ENCODE peak calls at places on chromosomes 5 and 9, in nine cellular contexts. Q is lower lobe of right lung; D is head of caudate nucleus; H is LoVo; X is GF-D8; N is substantia nigra; F is skeletal muscle cell; R is NCI-H748 treated with DMSO at 0.1 percent for 48 hours; J is stimulated activated CD8-positive, alpha-beta memory T cell treated with anti-CD3 and anti-CD28 coated beads, Interleukin-15, amount 100 ng/mL, for 1 hour. Z is an unnamed sample.

GRCh38 chr5:84274585-84275468 is 109.9 kb downstream of the EDIL3 start:
- DNase-seq in Q (no peak), D (peak), H (peak), X (no peak), N (peak), F (peak), R (peak), J (no peak), Z (peak)

GRCh38 chr9:27441741-27442070 is 82.4 kb upstream of the IFNK start:
- DNase-seq in Q (no peak), D (no peak), H (no peak), X (no peak), N (no peak), F (no peak), R (no peak), J (no peak), Z (no peak)

GRCh38 chr9:129887210-129888084 is 52.2 kb downstream of the USP20 start:
- DNase-seq in Q (no peak), D (peak), H (no peak), X (peak), N (no peak), F (peak), R (no peak), J (no peak), Z (peak)

GRCh38 chr9:101999441-101999840 is 261.0 kb upstream of the GRIN3A start:
- DNase-seq in Q (no peak), D (no peak), H (no peak), X (no peak), N (no peak), F (no peak), R (peak), J (no peak), Z (no peak)

GRCh38 chr9:72363908-72364678 is 915 bp downstream of the ZFAND5 start:
- DNase-seq in Q (peak), D (peak), H (no peak), X (peak), N (peak), F (no peak), R (no peak), J (peak), Z (peak)

GRCh38 chr9:87122947-87123685 is 175.8 kb upstream of the GAS1 start:
- DNase-seq in Q (no peak), D (no peak), H (no peak), X (no peak), N (no peak), F (peak), R (no peak), J (no peak), Z (peak)

GRCh38 chr5:142894749-142895148 is 124.6 kb downstream of the ARHGAP26 start:
- DNase-seq in Q (no peak), D (no peak), H (no peak), X (no peak), N (no peak), F (peak), R (no peak), J (no peak), Z (peak)

GRCh38 chr5:41345295-41345694 is 132.0 kb upstream of the C6 start:
- DNase-seq in Q (no peak), D (no peak), H (no peak), X (no peak), N (no peak), F (no peak), R (no peak), J (no peak), Z (peak)

GRCh38 chr9:93612796-93613154 is 36.4 kb downstream of the PHF2 start:
- DNase-seq in Q (no peak), D (no peak), H (no peak), X (no peak), N (no peak), F (no peak), R (no peak), J (no peak), Z (no peak)

GRCh38 chr5:117803533-117803932 is 1184.8 kb downstream of the DTWD2 start:
- DNase-seq in Q (no peak), D (no peak), H (no peak), X (no peak), N (no peak), F (no peak), R (no peak), J (no peak), Z (peak)

GRCh38 chr9:37730256-37730655 is 23.3 kb upstream of the TRMT10B start:
- DNase-seq in Q (no peak), D (no peak), H (no peak), X (no peak), N (no peak), F (no peak), R (no peak), J (no peak), Z (no peak)

GRCh38 chr5:14595189-14595588 is 13.6 kb downstream of the OTULINL start:
- DNase-seq in Q (no peak), D (no peak), H (no peak), X (peak), N (no peak), F (no peak), R (no peak), J (no peak), Z (no peak)

GRCh38 chr5:135173662-135174290 is 139.7 kb upstream of the PITX1 start:
- DNase-seq in Q (no peak), D (no peak), H (no peak), X (no peak), N (no peak), F (no peak), R (no peak), J (no peak), Z (no peak)

GRCh38 chr9:130078547-130078946 is 24.8 kb downstream of the GPR107 start:
- DNase-seq in Q (no peak), D (peak), H (no peak), X (no peak), N (peak), F (no peak), R (no peak), J (no peak), Z (no peak)

GRCh38 chr9:4489562-4489918 is 728 bp upstream of the SLC1A1 start:
- DNase-seq in Q (no peak), D (no peak), H (no peak), X (no peak), N (no peak), F (no peak), R (peak), J (no peak), Z (peak)

GRCh38 chr9:18658764-18659705 is 185.1 kb downstream of the ADAMTSL1 start:
- DNase-seq in Q (no peak), D (no peak), H (no peak), X (no peak), N (no peak), F (no peak), R (no peak), J (no peak), Z (peak)

GRCh38 chr5:149439899-149440655 is 61.0 kb upstream of the IL17B start:
- DNase-seq in Q (no peak), D (peak), H (peak), X (no peak), N (no peak), F (no peak), R (no peak), J (no peak), Z (peak)

GRCh38 chr9:112020680-112021596 is 124.3 kb downstream of the UGCG start:
- DNase-seq in Q (no peak), D (no peak), H (peak), X (no peak), N (no peak), F (no peak), R (no peak), J (no peak), Z (peak)

GRCh38 chr9:135103001-135103446 is 15.6 kb downstream of the OLFM1 start:
- DNase-seq in Q (no peak), D (no peak), H (no peak), X (no peak), N (no peak), F (no peak), R (no peak), J (no peak), Z (no peak)

GRCh38 chr5:173567548-173567947 is 48.9 kb downstream of the BOD1 start:
- DNase-seq in Q (no peak), D (no peak), H (no peak), X (no peak), N (no peak), F (peak), R (no peak), J (no peak), Z (no peak)

GRCh38 chr9:17280350-17281012 is 145.6 kb downstream of the CNTLN start:
- DNase-seq in Q (no peak), D (no peak), H (no peak), X (no peak), N (no peak), F (no peak), R (no peak), J (no peak), Z (peak)